ENCODE peak calls at places on chromosome 17, in six cellular contexts. U, I, H, O, S and M are unnamed samples.

GRCh38 chr17:75049057-75049456 is 2.0 kb downstream of the KCTD2 start:
- DNase-seq in H (no peak), S (no peak), O (no peak), U (no peak), I (no peak), M (no peak)

GRCh38 chr17:35560703-35561102 is at the start of gene SLFN14:
- DNase-seq in S (no peak), H (no peak), I (no peak), U (no peak), O (no peak), M (no peak)

GRCh38 chr17:77881545-77881944 is 77.0 kb upstream of the TNRC6C start:
- DNase-seq in S (peak), H (peak), U (peak), O (no peak), I (no peak), M (no peak)

GRCh38 chr17:57286372-57287105 is 30.2 kb downstream of the MSI2 start:
- DNase-seq in S (no peak), O (no peak), H (peak), I (no peak), U (no peak), M (no peak)

GRCh38 chr17:44122825-44123355 is 551 bp downstream of the HDAC5 start:
- DNase-seq in O (no peak), H (no peak), U (no peak), I (no peak), S (no peak), M (no peak)

GRCh38 chr17:55654821-55655220 is 67.8 kb downstream of the TMEM100 start:
- DNase-seq in U (no peak), S (no peak), I (no peak), H (no peak), O (no peak), M (no peak)

GRCh38 chr17:74526681-74527080 is 4.6 kb downstream of the CD300LB start:
- DNase-seq in O (no peak), H (no peak), U (no peak), I (no peak), S (no peak), M (no peak)

GRCh38 chr17:76736349-76737081 is 616 bp downstream of the SRSF2 start:
- DNase-seq in U (no peak), O (peak), H (peak), I (no peak), S (peak), M (no peak)

GRCh38 chr17:33178641-33179040 is 114.5 kb downstream of the ASIC2 start:
- DNase-seq in I (no peak), U (no peak), O (no peak), S (no peak), H (peak), M (no peak)

GRCh38 chr17:79650283-79650682 is 39.4 kb upstream of the RBFOX3 start:
- DNase-seq in I (no peak), U (no peak), H (no peak), S (no peak), O (no peak), M (no peak)

GRCh38 chr17:11598274-11599221 is at the start of gene DNAH9:
- DNase-seq in I (peak), S (no peak), H (peak), O (no peak), U (peak), M (no peak)

GRCh38 chr17:55360971-55361370 is 60.7 kb downstream of the MMD start:
- DNase-seq in S (no peak), O (no peak), U (no peak), H (no peak), I (no peak), M (no peak)

GRCh38 chr17:77657821-77658220 is 300.7 kb upstream of the TNRC6C start:
- DNase-seq in H (no peak), I (no peak), U (no peak), O (no peak), S (no peak), M (no peak)

GRCh38 chr17:32928527-32929287 is 754 bp downstream of the TMEM98 start:
- DNase-seq in O (no peak), S (no peak), U (no peak), H (peak), I (no peak), M (no peak)

GRCh38 chr17:15351487-15351840 is 10.1 kb upstream of the TEKT3 start:
- DNase-seq in U (no peak), S (no peak), O (no peak), I (no peak), H (no peak), M (no peak)

GRCh38 chr17:77124192-77124908 is 16.4 kb upstream of the SEC14L1 start:
- DNase-seq in O (peak), U (no peak), S (no peak), H (peak), I (peak), M (no peak)

GRCh38 chr17:65413390-65413789 is 148.1 kb downstream of the AXIN2 start:
- DNase-seq in U (no peak), I (no peak), H (no peak), O (no peak), S (no peak), M (no peak)

GRCh38 chr17:61709567-61709966 is 118.5 kb upstream of the NACA2 start:
- DNase-seq in S (no peak), I (no peak), U (no peak), H (no peak), O (no peak), M (no peak)

GRCh38 chr17:46975287-46975686 is 3.8 kb downstream of the RPRML start:
- DNase-seq in S (no peak), U (no peak), H (no peak), O (no peak), I (no peak), M (no peak)

GRCh38 chr17:12743046-12743445 is 46.3 kb upstream of the ARHGAP44 start:
- DNase-seq in O (no peak), I (no peak), H (no peak), S (no peak), U (no peak), M (no peak)

GRCh38 chr17:72270530-72270929 is 149.7 kb downstream of the SOX9 start:
- DNase-seq in I (no peak), U (no peak), O (peak), H (peak), S (no peak), M (no peak)

GRCh38 chr17:29909604-29910003 is 20.4 kb downstream of the SSH2 start:
- DNase-seq in H (peak), O (peak), U (no peak), I (no peak), S (no peak), M (no peak)

GRCh38 chr17:69147460-69147859 is 5.8 kb upstream of the ABCA6 start:
- DNase-seq in O (no peak), U (no peak), H (no peak), I (no peak), S (no peak), M (no peak)

GRCh38 chr17:36944488-36945040 is 4.2 kb upstream of the AATF start:
- DNase-seq in S (no peak), O (no peak), H (no peak), I (no peak), U (no peak), M (no peak)

GRCh38 chr17:6853764-6854442 is 22.4 kb upstream of the TEKT1 start:
- DNase-seq in S (no peak), U (no peak), H (no peak), I (no peak), O (no peak), M (no peak)

GRCh38 chr17:10879110-10879509 is 41.2 kb upstream of the PIRT start:
- DNase-seq in S (no peak), O (no peak), I (no peak), H (no peak), U (no peak), M (no peak)

GRCh38 chr17:38667099-38667786 is 7.5 kb downstream of the EPOP start:
- DNase-seq in H (peak), I (peak), U (no peak), S (no peak), O (peak), M (no peak)

GRCh38 chr17:79130536-79131273 is 56.1 kb downstream of the ENGASE start:
- DNase-seq in H (no peak), I (no peak), S (no peak), U (no peak), O (no peak), M (no peak)

GRCh38 chr17:54694287-54694887 is 206.3 kb upstream of the TOM1L1 start:
- DNase-seq in S (no peak), U (no peak), I (no peak), H (no peak), O (no peak), M (no peak)

GRCh38 chr17:64328875-64329405 is 61.7 kb downstream of the PECAM1 start:
- DNase-seq in S (no peak), I (no peak), U (no peak), H (no peak), O (no peak), M (no peak)

GRCh38 chr17:19753661-19754463 is 5.8 kb upstream of the ALDH3A1 start:
- DNase-seq in I (no peak), O (peak), H (no peak), U (no peak), S (no peak), M (no peak)

GRCh38 chr17:75048396-75048933 is 1.4 kb downstream of the KCTD2 start:
- DNase-seq in U (no peak), I (no peak), O (no peak), S (no peak), H (peak), M (no peak)

GRCh38 chr17:27854163-27854562 is 39.0 kb downstream of the LYRM9 start:
- DNase-seq in I (no peak), U (no peak), H (no peak), S (no peak), O (no peak), M (no peak)

GRCh38 chr17:68197997-68198930 is 49.6 kb upstream of the AMZ2 start:
- DNase-seq in U (no peak), I (no peak), O (peak), S (no peak), H (no peak), M (no peak)

GRCh38 chr17:37146578-37147119 is 197.9 kb downstream of the AATF start:
- DNase-seq in U (no peak), O (no peak), S (no peak), I (no peak), H (no peak), M (no peak)

DNA sequence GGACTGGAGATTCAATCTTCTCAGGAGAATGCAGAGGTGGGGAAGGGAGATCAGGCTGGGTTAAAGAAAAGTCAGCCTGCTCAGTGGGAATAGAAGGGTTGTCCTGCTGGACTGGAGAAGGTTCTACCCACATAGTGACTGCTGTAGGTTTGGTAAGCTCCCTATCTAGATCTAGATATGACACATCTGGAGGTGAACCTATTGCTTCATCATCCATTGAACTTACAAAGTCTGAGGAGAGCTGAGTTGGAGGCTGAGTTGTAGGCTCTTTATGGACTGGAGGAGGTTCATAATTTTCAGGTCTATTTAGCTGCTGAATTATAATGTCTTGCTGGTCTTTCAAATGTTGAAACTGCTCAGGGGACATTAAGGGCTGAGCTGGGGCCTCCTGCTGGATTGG is 46.0 kb upstream of the NF1 start:
- DNase-seq in O (no peak), I (no peak), U (no peak), H (peak), S (no peak), M (no peak)
- H3K4me3 ChIP-seq in O (no peak), I (no peak), U (no peak), H (no peak), S (no peak), M (no peak)

DNA sequence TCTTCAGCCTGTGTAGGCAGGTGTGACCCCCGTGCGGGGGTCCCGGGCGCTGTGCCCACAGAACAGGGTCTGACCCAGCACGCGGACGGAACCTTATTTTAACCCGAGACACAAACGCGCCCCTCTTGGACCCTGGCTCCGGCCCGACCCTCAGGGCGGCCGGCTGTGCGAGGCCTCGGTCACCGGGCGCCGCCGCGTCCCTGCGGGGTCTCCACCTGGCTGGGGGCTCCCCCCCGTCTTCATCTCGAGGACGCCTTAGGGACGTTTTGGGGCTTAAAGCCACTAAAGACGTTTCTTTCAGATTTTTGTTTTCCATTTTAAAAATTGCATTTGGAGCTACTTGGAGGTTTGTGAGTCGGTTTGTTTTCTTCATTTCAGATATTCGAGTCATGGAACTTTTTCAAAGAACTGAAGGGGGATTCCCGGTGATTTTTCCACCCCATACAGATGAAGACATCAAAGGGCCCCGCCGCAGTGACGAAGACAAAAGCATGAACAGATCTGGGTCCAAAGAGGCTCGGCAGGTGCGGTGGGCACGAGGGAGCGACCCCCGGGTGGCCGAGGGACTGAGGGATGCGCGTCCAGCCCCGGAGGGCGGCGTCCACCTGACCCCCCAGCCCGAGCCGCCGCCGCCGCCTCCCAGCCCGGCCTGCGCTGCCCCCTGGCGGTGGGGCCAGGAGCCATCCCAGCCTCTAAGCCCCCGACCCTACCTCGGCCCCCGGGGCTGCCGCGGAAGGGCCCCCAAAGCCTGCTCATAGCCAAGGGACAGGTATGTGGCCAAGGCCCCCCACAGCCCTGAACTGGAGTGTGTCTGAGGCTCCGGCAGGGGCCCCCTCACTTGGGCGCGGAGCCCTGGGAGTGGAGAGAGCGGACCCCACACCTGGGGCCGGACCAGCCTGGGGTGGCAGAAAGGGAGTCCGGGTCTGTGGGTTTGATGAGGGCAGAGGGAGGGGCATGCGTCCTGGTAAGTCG is 3.8 kb upstream of the CD7 start:
- DNase-seq in U (no peak), S (peak), H (no peak), O (no peak), I (no peak), M (no peak)
- H3K4me3 ChIP-seq in U (peak), S (peak), H (no peak), O (no peak), I (no peak), M (no peak)

GRCh38 chr17:81437221-81437651 is 42.0 kb downstream of the BAHCC1 start:
- DNase-seq in O (no peak), I (no peak), H (no peak), U (no peak), S (no peak), M (no peak)
- H3K4me3 ChIP-seq in O (no peak), I (no peak), H (no peak), U (no peak), S (no peak), M (no peak)

DNA sequence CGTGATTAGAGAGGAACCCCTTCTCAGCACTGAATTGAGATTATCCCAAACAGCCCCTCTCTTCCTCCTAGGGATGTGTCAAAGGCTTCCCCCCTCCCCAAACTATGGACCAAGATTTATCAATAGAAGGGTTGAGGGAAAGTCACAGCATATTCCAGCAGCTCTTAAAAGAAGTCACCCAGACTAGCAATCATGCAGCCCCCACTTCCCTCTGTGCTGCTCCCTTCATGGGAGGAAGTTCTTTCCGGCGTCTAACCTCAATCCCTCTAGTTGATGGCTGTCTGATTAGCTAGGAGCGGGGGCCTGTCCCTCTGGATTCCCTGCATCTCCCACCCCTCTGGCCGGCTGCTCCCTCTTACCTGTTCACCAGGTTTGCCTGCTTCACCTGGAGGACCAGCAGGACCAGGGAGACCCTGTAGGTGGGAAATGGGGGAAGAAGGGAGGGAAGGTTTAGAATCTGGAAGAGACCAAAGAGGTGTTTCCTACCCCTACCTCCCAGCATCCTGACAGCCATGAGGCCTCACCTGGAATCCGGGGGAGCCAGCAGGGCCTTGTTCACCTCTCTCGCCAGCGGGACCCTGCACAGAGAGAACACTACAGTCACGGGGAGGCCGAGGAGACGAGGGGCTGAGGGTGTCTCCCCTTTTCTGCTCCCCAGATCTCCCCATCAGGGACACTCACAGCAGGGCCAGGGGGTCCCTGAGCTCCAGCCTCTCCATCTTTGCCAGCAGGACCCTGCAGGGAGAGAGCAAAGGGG is 9.1 kb downstream of the COL1A1 start:
- DNase-seq in U (no peak), I (no peak), S (no peak), O (no peak), H (peak), M (no peak)
- H3K4me3 ChIP-seq in U (no peak), I (no peak), S (no peak), O (no peak), H (no peak), M (peak)

GRCh38 chr17:39705786-39706348 is 6.0 kb downstream of the ERBB2 start:
- DNase-seq in U (no peak), O (peak), H (no peak), I (no peak), S (no peak), M (no peak)
- H3K4me3 ChIP-seq in U (peak), O (peak), H (no peak), I (no peak), S (no peak), M (no peak)

GRCh38 chr17:31462261-31462660 is 70.8 kb downstream of the RAB11FIP4 start:
- DNase-seq in I (no peak), H (no peak), S (no peak), U (no peak), O (no peak), M (no peak)

GRCh38 chr17:31461227-31461810 is 69.8 kb downstream of the RAB11FIP4 start:
- DNase-seq in I (no peak), H (no peak), O (no peak), U (no peak), S (no peak), M (no peak)

GRCh38 chr17:31459716-31460115 is 68.2 kb downstream of the RAB11FIP4 start:
- DNase-seq in I (no peak), O (no peak), S (no peak), U (no peak), H (no peak), M (no peak)

GRCh38 chr17:31458829-31459228 is 67.4 kb downstream of the RAB11FIP4 start:
- DNase-seq in S (no peak), H (no peak), I (no peak), U (no peak), O (no peak), M (no peak)

DNA sequence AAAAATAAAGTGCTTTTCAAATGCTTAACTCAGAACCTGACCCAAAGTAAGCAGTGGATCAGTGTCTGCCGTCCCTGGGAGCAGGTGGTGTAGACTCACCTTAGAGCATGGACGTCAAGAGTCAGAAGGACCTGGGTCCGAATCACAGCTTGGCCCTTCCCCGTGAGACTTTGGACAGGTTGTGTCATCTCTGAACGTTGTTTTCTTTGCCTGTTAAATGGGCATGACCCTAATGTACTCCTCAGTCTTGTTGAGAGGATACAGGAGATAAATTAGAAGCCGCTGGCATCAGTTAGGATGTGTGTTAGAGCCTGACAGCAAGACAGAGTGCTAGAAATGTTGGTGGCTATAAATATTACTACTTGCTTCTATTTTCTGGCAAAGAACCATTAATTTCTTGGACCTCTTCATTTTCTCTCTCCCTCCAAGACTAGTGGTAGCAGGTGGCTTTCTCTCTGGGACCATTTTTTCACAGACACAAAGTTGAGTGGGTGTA is 68.8 kb downstream of the RAB11FIP4 start:
- DNase-seq in I (no peak), O (no peak), U (no peak), H (no peak), S (no peak), M (no peak)
- H3K4me3 ChIP-seq in I (no peak), O (no peak), U (no peak), H (no peak), S (no peak), M (no peak)

DNA sequence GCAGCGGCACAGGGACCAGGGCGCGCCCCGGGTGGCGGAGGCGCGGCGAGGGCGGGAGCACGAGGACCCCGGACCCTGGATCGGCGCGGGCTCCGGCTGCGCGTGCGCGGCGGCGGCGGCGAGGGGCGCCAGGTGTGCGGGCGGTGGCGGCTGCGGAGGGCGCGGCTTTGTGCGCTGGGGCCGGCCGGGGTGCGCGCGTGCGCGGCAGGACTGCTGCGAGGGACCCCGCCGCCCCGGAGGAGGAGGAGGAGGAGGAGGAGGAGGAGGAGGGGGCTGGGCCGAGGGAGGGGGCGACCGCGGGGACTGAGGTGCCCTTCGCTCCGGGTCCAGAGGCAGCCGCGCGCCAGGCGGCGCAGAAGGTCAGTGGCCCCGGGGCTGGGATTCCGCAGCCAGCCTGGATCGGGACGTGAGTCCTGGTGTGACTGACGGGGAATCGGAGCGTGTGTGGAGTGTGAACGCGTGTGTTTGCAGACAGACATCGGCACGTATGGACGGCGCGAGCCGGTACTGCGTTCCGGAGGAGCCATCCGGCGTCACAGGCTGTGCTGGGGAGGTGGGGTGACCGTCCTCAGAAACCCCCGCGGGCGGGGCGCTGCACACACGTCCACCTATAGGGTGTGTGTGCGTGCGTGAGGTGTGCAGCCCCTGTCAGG is 19.5 kb upstream of the RAP1GAP2 start:
- DNase-seq in H (no peak), I (no peak), S (no peak), O (no peak), U (no peak), M (no peak)
- H3K4me3 ChIP-seq in H (no peak), I (peak), S (peak), O (no peak), U (peak), M (no peak)

GRCh38 chr17:17693955-17694228 is 12.6 kb downstream of the RAI1 start:
- DNase-seq in O (no peak), U (no peak), I (no peak), S (no peak), H (no peak), M (no peak)
- H3K4me3 ChIP-seq in O (peak), U (peak), I (no peak), S (peak), H (no peak), M (peak)